ENCODE peak calls at places on chromosome 1, in five cellular contexts. E is A549, U is GM12878, B is K562, J is H1. K is an unnamed sample.
A peak's percentile ranks its signal among the peaks of the same experiment; 100 is the strongest.

GRCh38 chr1:153478047-153478691 is 17.7 kb upstream of the S100A7 start:
- DNase-seq in E (no peak), U (no peak), B (no peak), J (no peak), K (no peak)

GRCh38 chr1:232620356-232620841 is 9.5 kb downstream of the SIPA1L2 start:
- DNase-seq in E (no peak), U (no peak), B (no peak), J (no peak), K (no peak)

GRCh38 chr1:17933991-17934390 is 173.6 kb upstream of the IGSF21 start:
- DNase-seq in E (no peak), U (no peak), B (no peak), J (no peak), K (no peak)

GRCh38 chr1:113686891-113687624 is 72.2 kb downstream of the PHTF1 start:
- DNase-seq in E (no peak), U (no peak), B (no peak), J (no peak), K (no peak)

GRCh38 chr1:242147096-242147976 is 148.4 kb upstream of the MAP1LC3C start:
- DNase-seq in E (no peak), U (no peak), B (no peak), J (no peak), K (no peak)

GRCh38 chr1:9985001-9985400 is 12.0 kb upstream of the RBP7 start:
- DNase-seq in E (no peak), U (no peak), B (no peak), J (no peak), K (no peak)

GRCh38 chr1:57623039-57623790 is 199.4 kb upstream of the DAB1 start:
- DNase-seq in E (no peak), U (no peak), B (peak; percentile 8), J (no peak), K (peak; percentile 3)

GRCh38 chr1:23694371-23694770 is 2.8 kb downstream of the RPL11 start:
- DNase-seq in E (no peak), U (no peak), B (no peak), J (no peak), K (no peak)

GRCh38 chr1:245807954-245808719 is 653.4 kb downstream of the KIF26B start:
- DNase-seq in E (no peak), U (peak; percentile 20), B (no peak), J (no peak), K (no peak)

GRCh38 chr1:245807306-245807705 is 652.5 kb downstream of the KIF26B start:
- DNase-seq in E (no peak), U (peak; percentile 80), B (no peak), J (no peak), K (no peak)

GRCh38 chr1:245810789-245811337 is 656.1 kb downstream of the KIF26B start:
- DNase-seq in E (no peak), U (peak; percentile 12), B (no peak), J (no peak), K (peak; percentile 89)

GRCh38 chr1:245810181-245810727 is 655.5 kb downstream of the KIF26B start:
- DNase-seq in E (no peak), U (no peak), B (no peak), J (no peak), K (no peak)

DNA sequence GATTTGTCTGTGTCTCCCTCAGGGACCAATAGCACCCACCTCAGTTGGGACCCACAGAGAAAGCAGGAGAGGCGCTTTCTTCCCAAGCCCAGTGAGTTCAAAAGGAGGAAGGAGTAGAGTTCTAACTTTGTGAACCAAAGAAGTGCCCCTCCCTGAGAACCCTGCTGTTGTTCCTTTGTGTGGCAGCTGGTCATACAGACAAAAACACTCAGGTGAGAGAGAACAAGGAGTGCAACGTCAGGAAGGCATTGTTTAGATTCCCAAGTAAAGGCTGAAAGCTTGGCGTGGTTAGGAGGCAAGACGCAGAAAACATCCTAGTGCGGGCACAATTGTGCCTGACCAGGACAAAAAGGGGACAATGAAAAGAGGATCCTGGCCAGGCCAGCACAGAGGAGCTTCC is 654.6 kb downstream of the KIF26B start:
- DNase-seq in E (no peak), U (no peak), B (no peak), J (no peak), K (no peak)
- TF ChIP-seq HDAC2 in E (no peak), U (no peak), B (no peak), J (no peak), K (no peak)

DNA sequence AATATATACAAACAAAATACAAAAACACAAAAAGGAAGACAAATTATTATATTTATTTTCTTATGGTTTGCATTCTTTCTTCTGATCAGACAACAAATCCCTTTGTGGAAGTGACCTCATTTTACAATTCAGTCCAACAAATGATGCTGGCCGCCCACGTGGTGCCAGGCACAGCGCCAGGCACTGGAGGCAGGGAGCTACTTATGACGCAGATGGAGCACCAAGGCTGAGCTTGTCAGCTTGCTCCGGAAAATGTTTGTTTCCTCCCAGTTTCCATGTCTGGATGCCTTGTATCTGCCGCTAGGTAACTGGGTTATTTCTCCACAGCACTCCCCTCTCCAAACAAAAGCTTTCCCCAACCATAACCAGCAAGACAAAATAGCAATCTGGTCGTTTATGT is 30.7 kb upstream of the CD34 start:
- DNase-seq in E (no peak), U (no peak), B (no peak), J (no peak), K (no peak)
- TF ChIP-seq HDAC2 in E (no peak), U (no peak), B (no peak), J (no peak), K (no peak)

DNA sequence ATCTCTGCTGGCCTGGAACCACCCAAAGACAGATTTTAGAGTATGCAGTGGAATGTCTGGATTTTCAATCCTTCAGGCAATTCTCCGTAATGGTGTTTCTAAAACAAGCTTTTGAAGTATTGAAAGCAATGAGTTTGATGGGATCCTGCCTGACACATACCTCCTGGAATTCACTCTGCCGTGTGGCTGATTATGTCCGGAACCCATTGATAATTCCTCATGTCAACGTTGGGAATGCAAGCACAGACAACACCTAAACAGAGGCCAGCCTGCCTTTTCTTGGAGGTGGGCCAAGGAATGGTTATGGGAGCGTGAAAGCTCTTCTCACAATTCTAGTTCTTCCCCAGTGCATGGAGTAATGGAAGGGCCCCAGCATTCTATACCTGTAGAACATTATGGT is 168.9 kb upstream of the HMCN1 start:
- DNase-seq in E (no peak), U (no peak), B (no peak), J (no peak), K (peak; percentile 10)
- TF ChIP-seq HDAC2 in E (no peak), U (no peak), B (no peak), J (no peak), K (no peak)

GRCh38 chr1:108881369-108881768 is 4.6 kb downstream of the GPSM2 start:
- DNase-seq in E (no peak), U (no peak), B (no peak), J (no peak), K (no peak)
- TF ChIP-seq HDAC2 in E (no peak), U (no peak), B (no peak), J (no peak), K (no peak)

GRCh38 chr1:36408479-36408878 is 10.8 kb upstream of the LSM10 start:
- DNase-seq in E (no peak), U (no peak), B (no peak), J (no peak), K (no peak)
- TF ChIP-seq HDAC2 in E (no peak), U (no peak), B (no peak), J (no peak), K (no peak)

DNA sequence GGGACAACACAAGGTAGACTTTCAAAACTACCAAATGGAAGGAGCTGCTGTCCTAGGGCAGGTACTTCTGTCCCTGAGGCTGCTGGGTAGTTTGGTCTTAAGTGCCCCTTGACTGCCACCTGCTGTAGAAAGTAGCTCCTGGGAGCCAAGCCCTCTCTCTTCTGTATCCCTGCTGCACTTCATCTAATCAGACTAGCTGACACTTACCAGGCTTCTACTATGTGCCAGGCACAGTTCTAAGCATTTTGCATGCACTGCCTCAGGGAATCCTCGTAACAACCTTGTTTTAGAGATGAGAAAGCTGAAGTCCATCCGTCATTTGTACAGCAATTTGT is 15.9 kb upstream of the SRSF4 start:
- DNase-seq in E (peak; percentile 21), U (no peak), B (peak; percentile 44), J (no peak), K (peak; percentile 60)
- TF ChIP-seq HDAC2 in E (no peak), U (no peak), B (no peak), J (no peak), K (no peak)

K was measured in HepG2.